ENCODE peak calls at places on chromosomes 6 and 20, in four cellular contexts. W is epithelial cell of esophagus; K is activated T-helper 1 cell treated with anti-CD3 and anti-CD28 coated beads, Interleukin-2, amount 50 U/mL, for 16 hours; B is GM12865. E is an unnamed sample.

GRCh38 chr6:149248688-149249369 is 68.7 kb upstream of the TAB2 start:
- DNase-seq in W (peak; percentile 46), K (no peak), B (peak; percentile 33), E (no peak)

GRCh38 chr6:154356690-154357089 is at the start of gene IPCEF1:
- DNase-seq in W (no peak), K (no peak), B (peak; percentile 14), E (no peak)

GRCh38 chr6:135181333-135182119 is 418 bp downstream of the MYB start:
- DNase-seq in W (peak; percentile 24), K (no peak), B (peak; percentile 29), E (peak; percentile 41)

GRCh38 chr6:128822271-128822670 is 60.7 kb upstream of the LAMA2 start:
- DNase-seq in W (no peak), K (no peak), B (no peak), E (no peak)

GRCh38 chr6:149995971-149996370 is 29.4 kb downstream of the RAET1L start:
- DNase-seq in W (no peak), K (no peak), B (no peak), E (no peak)

GRCh38 chr6:152161501-152161900 is 354.0 kb downstream of the ESR1 start:
- DNase-seq in W (peak; percentile 40), K (no peak), B (peak; percentile 24), E (no peak)

GRCh38 chr6:38876470-38876869 is 161.4 kb downstream of the DNAH8 start:
- DNase-seq in W (no peak), K (peak; percentile 6), B (peak; percentile 24), E (no peak)

GRCh38 chr20:49573900-49574416 is 6.0 kb upstream of the PTGIS start:
- DNase-seq in W (no peak), K (no peak), B (no peak), E (no peak)

GRCh38 chr6:73032586-73032985 is 192.7 kb downstream of the KHDC1L start:
- DNase-seq in W (peak; percentile 76), K (no peak), B (no peak), E (no peak)

GRCh38 chr6:68497927-68498326 is 137.2 kb upstream of the ADGRB3 start:
- DNase-seq in W (peak; percentile 3), K (no peak), B (no peak), E (no peak)

GRCh38 chr20:16761305-16761829 is 13.2 kb downstream of the OTOR start:
- DNase-seq in W (peak; percentile 76), K (no peak), B (peak; percentile 71), E (no peak)

GRCh38 chr20:52047811-52048302 is 143.7 kb downstream of the ZFP64 start:
- DNase-seq in W (no peak), K (no peak), B (peak; percentile 12), E (no peak)

GRCh38 chr6:125989631-125990030 is 3.3 kb downstream of the TRMT11 start:
- DNase-seq in W (no peak), K (no peak), B (no peak), E (no peak)

GRCh38 chr20:64045346-64046011 is 4.0 kb downstream of the SOX18 start:
- DNase-seq in W (no peak), K (no peak), B (no peak), E (no peak)

GRCh38 chr6:125142614-125143013 is 11.0 kb upstream of the TPD52L1 start:
- DNase-seq in W (no peak), K (no peak), B (no peak), E (no peak)

GRCh38 chr6:40936810-40937209 is 102.2 kb downstream of the UNC5CL start:
- DNase-seq in W (peak; percentile 94), K (no peak), B (no peak), E (no peak)

GRCh38 chr6:170222498-170223471 is 68.1 kb downstream of the DLL1 start:
- DNase-seq in W (peak; percentile 39), K (no peak), B (no peak), E (no peak)

GRCh38 chr20:24720957-24721356 is 228.1 kb upstream of the CST7 start:
- DNase-seq in W (no peak), K (no peak), B (no peak), E (no peak)

GRCh38 chr6:7153807-7154206 is 46.0 kb downstream of the RREB1 start:
- DNase-seq in W (no peak), K (no peak), B (peak; percentile 37), E (no peak)

GRCh38 chr6:113464959-113465358 is 392.2 kb upstream of the MARCKS start:
- DNase-seq in W (peak; percentile 87), K (no peak), B (no peak), E (no peak)

GRCh38 chr6:145815351-145815772 is 767 bp upstream of the FBXO30 start:
- DNase-seq in W (no peak), K (no peak), B (peak; percentile 23), E (no peak)

GRCh38 chr6:10140824-10141223 is 274.1 kb downstream of the TFAP2A start:
- DNase-seq in W (peak; percentile 92), K (no peak), B (no peak), E (no peak)

E was measured in GM06990.